ENCODE peak calls at places on chromosomes 4 and X, in six cellular contexts. F is hepatocyte, H is neural crest cell, U is heart left ventricle, S is foreskin fibroblast, I is heart right ventricle. D is an unnamed sample.

GRCh38 chrX:49282647-49283011 is 13.0 kb downstream of the PPP1R3F start:
- DNase-seq in F (peak), H (no peak), U (no peak), S (peak), I (no peak), D (no peak)

GRCh38 chr4:87073570-87074470 is 139.0 kb downstream of the AFF1 start:
- DNase-seq in F (no peak), H (no peak), U (peak), S (no peak), I (no peak), D (no peak)

GRCh38 chr4:94228488-94229216 is 21.0 kb downstream of the SMARCAD1 start:
- DNase-seq in F (no peak), H (no peak), U (no peak), S (no peak), I (no peak), D (no peak)

GRCh38 chr4:112099701-112100289 is 45.5 kb upstream of the FAM241A start:
- DNase-seq in F (peak), H (no peak), U (no peak), S (peak), I (no peak), D (no peak)

GRCh38 chrX:9955506-9955905 is 11.7 kb upstream of the CLDN34 start:
- DNase-seq in F (no peak), H (no peak), U (no peak), S (peak), I (no peak), D (no peak)

GRCh38 chr4:108395786-108396185 is 224.6 kb upstream of the RPL34 start:
- DNase-seq in F (no peak), H (no peak), U (no peak), S (no peak), I (no peak), D (no peak)

GRCh38 chr4:37767546-37767945 is 58.9 kb upstream of the PGM2 start:
- DNase-seq in F (peak), H (no peak), U (peak), S (peak), I (peak), D (peak)

GRCh38 chr4:123832173-123833026 is 435.8 kb downstream of the SPRY1 start:
- DNase-seq in F (peak), H (no peak), U (peak), S (peak), I (peak), D (peak)

GRCh38 chr4:42761804-42762203 is 104.9 kb upstream of the ATP8A1 start:
- DNase-seq in F (no peak), H (no peak), U (no peak), S (no peak), I (no peak), D (no peak)

DNA sequence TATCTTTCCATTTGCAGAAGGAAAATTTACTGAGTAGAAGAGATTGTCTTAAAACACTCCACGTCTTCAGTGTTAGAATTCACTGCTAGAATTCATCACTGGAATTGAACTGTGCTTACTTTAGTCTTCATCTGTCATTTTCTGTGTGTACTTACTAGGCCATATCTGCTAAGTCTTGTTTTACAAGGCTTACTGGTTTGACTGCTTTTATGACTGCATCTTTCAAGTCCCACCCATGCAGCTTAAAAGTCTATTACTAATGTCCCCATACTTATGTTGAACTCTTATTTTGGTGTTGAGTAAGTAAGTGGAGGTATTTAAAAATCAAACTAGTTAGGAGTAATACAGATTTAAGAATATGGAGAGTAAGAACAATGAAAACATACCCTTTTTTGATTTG is 14.6 kb downstream of the CLCN3 start:
- DNase-seq in F (peak), H (no peak), U (no peak), S (no peak), I (no peak), D (no peak)
- TF ChIP-seq CTCF in F (no peak), H (no peak), U (no peak), S (no peak), I (no peak), D (no peak)

GRCh38 chr4:146650034-146650433 is 11.3 kb downstream of the POU4F2 start:
- DNase-seq in F (no peak), H (no peak), U (no peak), S (no peak), I (no peak), D (no peak)

GRCh38 chr4:146654648-146654975 is 15.9 kb downstream of the POU4F2 start:
- DNase-seq in F (no peak), H (no peak), U (no peak), S (peak), I (no peak), D (no peak)

GRCh38 chr4:146649232-146649631 is 10.5 kb downstream of the POU4F2 start:
- DNase-seq in F (no peak), H (no peak), U (no peak), S (no peak), I (no peak), D (no peak)

GRCh38 chr4:146654976-146655761 is 16.5 kb downstream of the POU4F2 start:
- DNase-seq in F (peak), H (peak), U (no peak), S (peak), I (no peak), D (no peak)
- TF ChIP-seq CTCF in F (peak), H (peak), U (no peak), S (no peak), I (no peak), D (no peak)

GRCh38 chr4:153468587-153468986 is 2.4 kb downstream of the TMEM131L start:
- DNase-seq in F (no peak), H (no peak), U (no peak), S (peak), I (no peak), D (no peak)
- TF ChIP-seq CTCF in F (no peak), H (no peak), U (no peak), S (no peak), I (no peak), D (no peak)

DNA sequence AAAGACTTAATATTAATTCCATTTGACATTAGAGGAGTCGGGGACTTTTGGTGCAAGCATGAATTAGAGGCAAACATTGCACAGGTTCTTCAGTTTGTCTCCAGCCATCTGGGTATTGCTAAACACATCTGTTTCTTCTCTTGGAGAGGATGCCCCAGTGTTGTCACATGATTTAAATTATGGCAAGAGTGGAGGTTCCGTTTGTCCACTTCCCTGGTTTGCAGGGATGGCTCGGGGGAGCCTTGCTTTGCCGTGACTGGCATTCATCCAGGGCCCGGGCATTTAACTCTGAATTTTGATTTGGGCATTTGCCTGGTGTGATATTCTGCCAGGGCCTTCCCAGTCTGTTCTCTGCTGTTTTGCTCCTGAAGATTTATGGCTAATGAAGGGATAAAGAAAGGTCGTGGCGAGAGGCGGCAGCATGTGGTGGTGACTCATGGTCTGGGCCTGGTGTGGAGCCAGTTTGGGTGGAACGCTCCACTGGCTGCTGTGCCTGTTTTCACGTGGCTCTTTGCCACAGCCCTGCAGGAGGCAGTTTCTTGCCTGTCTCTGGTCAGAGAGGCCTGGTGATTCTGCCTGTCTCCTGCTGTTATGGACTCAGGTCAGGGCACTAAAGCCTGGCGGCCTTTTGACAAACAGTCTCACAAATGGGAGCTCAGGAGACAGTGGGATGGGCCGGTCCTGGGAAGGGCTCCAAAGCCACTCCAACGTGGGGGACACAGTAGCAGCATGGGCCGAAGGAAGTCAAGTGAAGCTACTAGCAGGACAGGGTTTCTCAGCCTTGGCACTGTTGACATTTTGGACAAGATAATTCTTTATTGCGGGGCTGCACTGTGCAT is 99.4 kb upstream of the PGRMC2 start:
- DNase-seq in F (peak), H (no peak), U (peak), S (peak), I (peak), D (peak)
- TF ChIP-seq CTCF in F (no peak), H (no peak), U (no peak), S (peak), I (no peak), D (peak)

GRCh38 chr4:80900908-80901307 is 129.6 kb upstream of the BMP3 start:
- DNase-seq in F (no peak), H (no peak), U (no peak), S (peak), I (no peak), D (no peak)
- TF ChIP-seq CTCF in F (no peak), H (no peak), U (no peak), S (no peak), I (no peak), D (no peak)

DNA sequence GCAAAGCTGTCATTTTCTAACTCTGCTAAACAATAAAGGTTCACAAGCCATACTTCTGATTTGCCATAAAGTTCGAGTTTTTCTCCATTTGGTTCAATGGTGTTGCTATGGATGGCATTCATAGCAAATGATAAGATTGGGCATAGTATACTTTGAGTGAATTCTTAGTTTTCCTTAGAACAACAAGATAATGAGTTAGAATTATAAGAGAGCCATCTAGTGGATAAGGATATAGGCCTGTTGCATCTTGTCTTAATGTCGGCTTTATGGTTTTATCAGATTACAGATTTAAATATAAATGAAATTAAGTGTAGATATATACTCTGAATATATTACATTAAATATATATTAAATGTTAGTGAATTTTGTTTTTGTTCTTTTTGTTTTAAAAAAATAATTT is 644.6 kb downstream of the IL1RAPL1 start:
- DNase-seq in F (no peak), H (no peak), U (no peak), S (peak), I (no peak), D (no peak)
- TF ChIP-seq CTCF in F (peak), H (peak), U (peak), S (peak), I (no peak), D (peak)

GRCh38 chr4:10623862-10624261 is 60.7 kb downstream of the CLNK start:
- DNase-seq in F (peak), H (no peak), U (no peak), S (no peak), I (no peak), D (no peak)

GRCh38 chr4:10625130-10625529 is 59.4 kb downstream of the CLNK start:
- DNase-seq in F (peak), H (no peak), U (no peak), S (no peak), I (no peak), D (no peak)

GRCh38 chr4:10620935-10621488 is 63.6 kb downstream of the CLNK start:
- DNase-seq in F (no peak), H (no peak), U (no peak), S (no peak), I (no peak), D (no peak)

GRCh38 chr4:10623241-10623640 is 61.3 kb downstream of the CLNK start:
- DNase-seq in F (no peak), H (no peak), U (no peak), S (peak), I (no peak), D (no peak)

GRCh38 chr4:10622728-10623127 is 61.8 kb downstream of the CLNK start:
- DNase-seq in F (no peak), H (no peak), U (no peak), S (no peak), I (no peak), D (no peak)
- TF ChIP-seq CTCF in F (peak), H (peak), U (no peak), S (no peak), I (no peak), D (peak)

DNA sequence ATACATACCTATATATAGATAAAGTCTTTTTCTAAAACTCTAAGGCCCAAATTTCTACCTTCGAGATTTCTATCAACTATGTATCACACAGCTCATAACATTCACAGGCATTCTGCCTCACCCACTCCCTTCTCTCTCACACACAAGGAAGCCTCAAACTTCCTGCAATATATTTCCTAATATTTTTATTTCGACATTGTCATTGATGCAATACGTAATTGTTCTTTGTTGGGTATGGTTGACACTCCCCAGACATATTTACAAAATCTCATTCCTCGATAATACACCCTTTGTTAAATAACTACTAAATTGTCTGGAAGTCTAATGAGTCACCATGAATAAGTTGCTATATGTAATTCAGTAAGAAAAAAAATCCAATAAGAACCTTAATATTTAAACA is 143.5 kb downstream of the HNRNPD start:
- DNase-seq in F (no peak), H (no peak), U (no peak), S (no peak), I (no peak), D (no peak)
- TF ChIP-seq CTCF in F (no peak), H (no peak), U (no peak), S (no peak), I (no peak), D (no peak)

D was measured in kidney epithelial cell.